ENCODE peak calls at places on chromosomes 13 and 19, in ten cellular contexts. A is iPS-NIHi11; T is psoas muscle; F is body of pancreas; L is ACHN; H is stimulated activated CD4-positive, alpha-beta T cell treated with anti-CD3 and anti-CD28 coated beads, TNF-alpha, amount 100 ng/mL, for 1 hour; Y is RCC 7860; Z is activated CD4-positive, alpha-beta T cell treated with anti-CD3 and anti-CD28 coated beads, Interleukin-2, amount 10 ng/mL, durations not matched to agents 7 days and 5 days; D is posterior cingulate gyrus; G is WERI-Rb-1. U is an unnamed sample.

GRCh38 chr13:109684084-109684835 is 102.1 kb downstream of the IRS2 start:
- DNase-seq in G (no peak), L (no peak), D (no peak), H (no peak), A (no peak), Y (no peak), Z (no peak), T (no peak), F (peak), U (no peak)

GRCh38 chr13:76722782-76723181 is 163.4 kb downstream of the KCTD12 start:
- DNase-seq in G (no peak), Y (no peak), F (no peak), D (no peak), T (no peak), H (no peak), Z (no peak), L (no peak), A (no peak), U (no peak)

GRCh38 chr19:6551607-6552450 is 21.0 kb downstream of the TNFSF9 start:
- DNase-seq in A (peak), L (no peak), G (peak), Z (peak), T (peak), F (no peak), Y (no peak), D (no peak), H (peak), U (no peak)

GRCh38 chr13:20411638-20412342 is 113.9 kb downstream of the CRYL1 start:
- DNase-seq in Z (peak), H (no peak), F (no peak), G (no peak), D (peak), L (no peak), Y (no peak), A (no peak), T (no peak), U (peak)

GRCh38 chr13:38641164-38641948 is 45.5 kb upstream of the FREM2 start:
- DNase-seq in G (no peak), H (no peak), F (no peak), D (no peak), Y (no peak), Z (no peak), T (no peak), A (no peak), L (peak), U (no peak)

GRCh38 chr13:77565635-77566034 is 30.1 kb downstream of the SCEL start:
- DNase-seq in H (no peak), F (no peak), G (no peak), D (no peak), T (no peak), A (peak), L (peak), Y (peak), Z (peak), U (peak)

GRCh38 chr13:23660249-23660648 is 90.0 kb downstream of the TNFRSF19 start:
- DNase-seq in L (no peak), Z (no peak), Y (no peak), T (no peak), D (no peak), H (no peak), A (no peak), F (no peak), G (no peak), U (no peak)

GRCh38 chr19:49468746-49469447 is 5.1 kb upstream of the FLT3LG start:
- DNase-seq in F (peak), H (no peak), Z (peak), L (no peak), G (no peak), D (no peak), A (peak), Y (no peak), T (peak), U (peak)

GRCh38 chr13:27708325-27708724 is 84.0 kb upstream of the GSX1 start:
- DNase-seq in H (no peak), Y (no peak), F (no peak), D (no peak), T (no peak), G (no peak), A (no peak), Z (no peak), L (no peak), U (no peak)

GRCh38 chr13:111337206-111337605 is 16.8 kb downstream of the TEX29 start:
- DNase-seq in A (no peak), D (no peak), L (no peak), F (no peak), T (no peak), G (no peak), Z (no peak), H (no peak), Y (no peak), U (no peak)

GRCh38 chr13:53010374-53011105 is 18.1 kb upstream of the OLFM4 start:
- DNase-seq in L (no peak), F (peak), Y (no peak), T (no peak), D (no peak), H (no peak), Z (no peak), G (no peak), A (no peak), U (no peak)

GRCh38 chr13:33931397-33931987 is 113.5 kb downstream of the RFC3 start:
- DNase-seq in G (peak), A (peak), D (no peak), Z (no peak), H (no peak), Y (peak), T (no peak), L (peak), F (peak), U (peak)

GRCh38 chr13:46817838-46818476 is 21.0 kb upstream of the ESD start:
- DNase-seq in A (no peak), F (no peak), L (no peak), Y (no peak), T (no peak), H (no peak), D (peak), G (no peak), Z (no peak), U (no peak)

GRCh38 chr19:51016798-51017683 is 2.5 kb downstream of the KLK10 start:
- DNase-seq in F (peak), D (peak), T (peak), L (peak), Y (no peak), G (peak), A (peak), Z (no peak), H (peak), U (peak)

GRCh38 chr19:30711296-30711695 is 339.1 kb downstream of the ZNF536 start:
- DNase-seq in A (peak), H (no peak), L (no peak), F (peak), T (no peak), Z (no peak), D (no peak), G (peak), Y (no peak), U (no peak)

GRCh38 chr19:39405930-39406655 is 554 bp upstream of the ZFP36 start:
- DNase-seq in Y (no peak), L (no peak), T (no peak), A (no peak), Z (peak), F (no peak), H (peak), G (peak), D (no peak), U (peak)

GRCh38 chr19:43662487-43662886 is 7.5 kb downstream of the PLAUR start:
- DNase-seq in Y (no peak), Z (no peak), D (no peak), H (no peak), A (peak), T (no peak), L (peak), F (no peak), G (peak), U (no peak)

GRCh38 chr13:111938743-111939142 is 128.2 kb upstream of the SOX1 start:
- DNase-seq in H (no peak), Z (no peak), D (peak), L (no peak), F (no peak), Y (no peak), G (no peak), T (no peak), A (no peak), U (no peak)

GRCh38 chr13:108213946-108214345 is 1.4 kb downstream of the LIG4 start:
- DNase-seq in G (no peak), D (no peak), Y (peak), A (no peak), L (no peak), F (no peak), H (no peak), Z (no peak), T (no peak), U (no peak)

GRCh38 chr19:42140125-42140754 is 8.0 kb upstream of the POU2F2 start:
- DNase-seq in G (no peak), T (peak), Y (no peak), H (no peak), D (peak), Z (peak), F (peak), L (peak), A (peak), U (peak)

GRCh38 chr19:55212447-55212846 is 3.1 kb upstream of the PTPRH start:
- DNase-seq in D (no peak), F (peak), A (peak), G (no peak), Z (peak), H (no peak), Y (no peak), L (peak), T (no peak), U (peak)

GRCh38 chr19:17138937-17139598 is 63.5 kb downstream of the MYO9B start:
- DNase-seq in T (no peak), G (no peak), H (no peak), Y (no peak), L (no peak), A (no peak), Z (no peak), F (peak), D (no peak), U (no peak)

GRCh38 chr19:24166055-24166454 is 79.1 kb downstream of the ZNF254 start:
- DNase-seq in H (no peak), A (no peak), D (no peak), L (no peak), Z (no peak), F (no peak), G (no peak), T (no peak), Y (no peak), U (no peak)

GRCh38 chr13:41916173-41916954 is 44.5 kb downstream of the VWA8 start:
- DNase-seq in G (no peak), T (no peak), H (no peak), A (no peak), F (no peak), L (peak), Y (peak), D (no peak), Z (peak), U (peak)

GRCh38 chr13:73635166-73635787 is 498.9 kb downstream of the KLF12 start:
- DNase-seq in D (no peak), H (no peak), Y (no peak), Z (no peak), G (no peak), F (no peak), L (no peak), A (no peak), T (no peak), U (no peak)

GRCh38 chr19:54684537-54684936 is 21.8 kb downstream of the LILRB4 start:
- DNase-seq in H (no peak), L (peak), G (no peak), Z (peak), Y (no peak), F (no peak), A (peak), T (no peak), D (no peak), U (peak)

GRCh38 chr13:51883226-51883600 is 21.4 kb downstream of the CCDC70 start:
- DNase-seq in T (no peak), D (no peak), A (no peak), Y (no peak), H (no peak), L (no peak), G (no peak), F (no peak), Z (no peak), U (no peak)

GRCh38 chr13:76425930-76426329 is 460.3 kb downstream of the KCTD12 start:
- DNase-seq in D (no peak), Y (no peak), G (peak), L (no peak), Z (no peak), T (no peak), H (no peak), F (no peak), A (no peak), U (no peak)

GRCh38 chr13:109720758-109721184 is 65.6 kb downstream of the IRS2 start:
- DNase-seq in G (no peak), Z (no peak), T (no peak), L (no peak), H (no peak), F (no peak), A (no peak), D (no peak), Y (no peak), U (no peak)

GRCh38 chr19:41993612-41994483 is at the start of gene ATP1A3:
- DNase-seq in Y (peak), G (peak), L (peak), T (no peak), A (peak), D (peak), Z (peak), F (peak), H (peak), U (peak)

GRCh38 chr13:29589234-29589633 is 6.3 kb downstream of the SLC7A1 start:
- DNase-seq in H (no peak), A (no peak), G (no peak), F (no peak), Y (peak), Z (no peak), L (peak), T (no peak), D (no peak), U (no peak)

GRCh38 chr13:23934481-23934880 is 37.2 kb upstream of the C1QTNF9B start:
- DNase-seq in A (no peak), H (no peak), Z (no peak), G (no peak), T (no peak), L (no peak), Y (no peak), D (no peak), F (no peak), U (no peak)